ENCODE peak calls at places on chromosomes 12 and 14, in ten cellular contexts. X is astrocyte of the spinal cord, T is ovary, Q is fibroblast of mammary gland, I is NB4, Y is bronchial epithelial cell, U is IMR-90, B is psoas muscle, R is HFF-Myc, J is HCT116. S is an unnamed sample.

GRCh38 chr12:6567112-6567680 is 895 bp downstream of the NOP2 start:
- DNase-seq in B (no peak), Y (peak; percentile 8), J (no peak), Q (peak; percentile 16), X (no peak), R (no peak), T (no peak), I (peak; percentile 52), U (no peak), S (no peak)

GRCh38 chr12:109393437-109394345 is 46.0 kb downstream of the MYO1H start:
- DNase-seq in U (peak; percentile 53), R (peak; percentile 29), X (peak; percentile 58), Y (peak; percentile 62), Q (peak; percentile 57), J (peak; percentile 48), B (no peak), I (peak; percentile 75), T (peak; percentile 12), S (no peak)

GRCh38 chr12:52280796-52281560 is 6.5 kb downstream of the KRT86 start:
- DNase-seq in R (peak; percentile 58), Y (peak; percentile 97), B (peak; percentile 79), J (peak; percentile 90), X (peak; percentile 97), Q (peak; percentile 98), I (no peak), T (no peak), U (peak; percentile 97), S (peak; percentile 83)

GRCh38 chr12:24212496-24212895 is 263.0 kb upstream of the SOX5 start:
- DNase-seq in B (no peak), J (no peak), U (no peak), Q (no peak), X (no peak), T (no peak), Y (no peak), I (no peak), R (no peak), S (no peak)

GRCh38 chr14:34110531-34110930 is 159.7 kb upstream of the EGLN3 start:
- DNase-seq in Y (no peak), Q (no peak), J (no peak), B (no peak), T (no peak), U (no peak), X (no peak), R (no peak), I (no peak), S (no peak)

GRCh38 chr12:59499774-59500173 is 96.1 kb upstream of the SLC16A7 start:
- DNase-seq in Y (no peak), X (no peak), Q (no peak), T (no peak), B (no peak), U (no peak), R (no peak), I (no peak), J (no peak), S (no peak)

GRCh38 chr14:35287481-35288013 is 4.6 kb upstream of the PSMA6 start:
- DNase-seq in Y (peak; percentile 13), X (no peak), B (no peak), U (no peak), Q (peak; percentile 38), I (no peak), J (no peak), T (no peak), R (no peak), S (no peak)

GRCh38 chr12:81401241-81401640 is 323.4 kb downstream of the ACSS3 start:
- DNase-seq in B (no peak), Y (no peak), I (no peak), X (no peak), T (no peak), R (no peak), Q (no peak), U (no peak), J (no peak), S (no peak)

GRCh38 chr12:122950276-122950675 is 16.0 kb downstream of the ABCB9 start:
- DNase-seq in I (no peak), J (no peak), R (no peak), Y (no peak), Q (no peak), X (no peak), B (no peak), T (no peak), U (no peak), S (no peak)

GRCh38 chr14:74217672-74218448 is 21.4 kb upstream of the VSX2 start:
- DNase-seq in R (peak; percentile 3), J (peak; percentile 47), Y (peak; percentile 31), I (peak; percentile 76), Q (peak; percentile 47), U (peak; percentile 46), X (peak; percentile 63), B (peak; percentile 85), T (peak; percentile 32), S (no peak)

GRCh38 chr12:108833757-108834472 is 23.5 kb downstream of the SSH1 start:
- DNase-seq in R (no peak), X (peak; percentile 80), Q (peak; percentile 90), Y (no peak), B (peak; percentile 81), T (no peak), U (peak; percentile 83), I (no peak), J (no peak), S (no peak)

GRCh38 chr14:81222694-81223093 is 1.9 kb upstream of the GTF2A1 start:
- DNase-seq in U (no peak), X (no peak), I (no peak), Y (no peak), T (no peak), R (no peak), B (no peak), J (no peak), Q (no peak), S (peak; percentile 46)

GRCh38 chr12:103012884-103013283 is 55.4 kb downstream of the ASCL1 start:
- DNase-seq in Q (no peak), X (no peak), R (no peak), T (no peak), Y (no peak), J (no peak), U (no peak), I (no peak), B (no peak), S (no peak)

GRCh38 chr14:87233266-87233665 is 759.7 kb downstream of the GALC start:
- DNase-seq in T (no peak), J (no peak), B (no peak), Q (no peak), Y (peak; percentile 55), X (no peak), U (no peak), I (no peak), R (no peak), S (no peak)

GRCh38 chr12:15932975-15933374 is 21.8 kb downstream of the DERA start:
- DNase-seq in X (no peak), R (no peak), T (no peak), Q (no peak), B (no peak), J (no peak), U (no peak), I (no peak), Y (no peak), S (no peak)

GRCh38 chr12:69881771-69882170 is 56.7 kb downstream of the MYRFL start:
- DNase-seq in I (no peak), J (no peak), X (no peak), B (no peak), T (no peak), Q (no peak), R (no peak), U (no peak), Y (no peak), S (no peak)

GRCh38 chr12:130953783-130954543 is at the start of gene ADGRD1:
- DNase-seq in Q (peak; percentile 47), J (no peak), X (no peak), I (peak; percentile 90), T (peak; percentile 80), R (no peak), B (peak; percentile 80), Y (no peak), U (peak; percentile 3), S (no peak)

GRCh38 chr12:94690199-94690695 is 39.9 kb upstream of the TMCC3 start:
- DNase-seq in B (no peak), T (no peak), I (no peak), J (no peak), U (no peak), X (no peak), Q (peak; percentile 58), R (no peak), Y (no peak), S (no peak)

GRCh38 chr12:9049520-9050133 is 60.3 kb downstream of the KLRG1 start:
- DNase-seq in Y (peak; percentile 58), U (peak; percentile 52), Q (peak; percentile 64), I (peak; percentile 65), J (peak; percentile 48), R (peak; percentile 7), B (no peak), X (peak; percentile 65), T (no peak), S (no peak)
- TF ChIP-seq CTCF in Y (peak; percentile 38), U (peak; percentile 61), Q (peak; percentile 45), I (peak; percentile 22), J (peak; percentile 64), R (peak; percentile 29), B (peak; percentile 54), X (peak; percentile 53), T (peak; percentile 30), S (peak; percentile 61)

GRCh38 chr14:66596241-66596985 is 88.5 kb downstream of the GPHN start:
- DNase-seq in U (no peak), J (no peak), R (no peak), T (no peak), Y (no peak), Q (no peak), B (peak; percentile 34), I (no peak), X (no peak), S (no peak)
- H3K4me3 ChIP-seq in U (no peak overlapping the region), J (no peak overlapping the region), R (no peak overlapping the region), T (no peak overlapping the region), Y (no peak overlapping the region), Q (no peak overlapping the region), B (no peak overlapping the region), I (no peak overlapping the region), X (no peak overlapping the region), S (no peak overlapping the region)

DNA sequence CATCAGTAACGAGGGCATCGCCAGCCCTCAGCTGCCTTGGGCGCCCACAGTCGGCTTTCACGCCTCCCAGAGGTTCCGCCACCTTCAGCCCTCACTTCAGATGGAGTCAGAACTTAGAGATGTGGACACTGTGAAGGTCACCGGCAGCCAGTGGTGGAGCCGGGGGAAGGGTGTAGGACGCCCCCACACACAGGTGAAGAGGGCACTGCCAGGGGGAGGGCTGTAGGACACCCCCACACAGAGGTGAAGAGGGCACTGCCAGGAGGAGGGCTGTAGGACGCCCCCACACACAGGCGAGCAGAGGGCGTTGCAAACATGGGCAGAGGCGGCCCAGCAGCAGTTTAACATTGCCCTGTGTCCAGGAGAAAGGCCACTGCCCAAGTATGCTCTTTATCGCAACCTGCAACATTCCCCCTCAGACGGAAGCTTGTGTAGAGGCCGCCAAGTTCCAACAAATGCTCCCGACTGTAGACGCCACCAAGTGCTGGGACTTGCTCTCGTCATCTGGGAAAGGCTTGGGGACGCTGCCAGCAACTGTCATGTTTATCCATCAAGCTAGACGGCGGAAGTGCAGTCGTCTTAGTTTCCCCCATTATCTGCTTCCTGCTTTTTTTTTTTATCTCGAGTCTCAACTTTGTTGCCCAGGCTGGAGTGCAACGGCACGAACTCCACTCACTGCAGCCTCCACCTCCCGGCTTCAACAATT is 4.9 kb upstream of the ANKLE2 start:
- DNase-seq in X (peak; percentile 8), B (peak; percentile 79), U (peak; percentile 27), I (no peak), J (no peak), Y (peak; percentile 3), T (no peak), Q (no peak), R (no peak), S (no peak)
- TF ChIP-seq CTCF in X (no peak), B (no peak), U (no peak), I (no peak), J (no peak), Y (no peak), T (no peak), Q (no peak), R (no peak), S (no peak)

GRCh38 chr12:8950702-8951478 is 1.4 kb upstream of the M6PR start:
- DNase-seq in J (no peak), R (no peak), B (no peak), T (no peak), I (peak; percentile 42), U (no peak), X (no peak), Y (no peak), Q (no peak), S (no peak)
- H3K4me3 ChIP-seq in J (peak overlapping the region; percentile 93), R (peak overlapping the region; percentile 88), B (peak overlapping the region; percentile 80), T (peak overlapping the region; percentile 91), I (peak overlapping the region; percentile 97), U (peak overlapping the region; percentile 64), X (peak overlapping the region; percentile 85), Y (peak overlapping the region; percentile 73), Q (peak overlapping the region; percentile 99), S (peak overlapping the region; percentile 81)